ENCODE peak calls at places on chromosomes 6 and 20, in five cellular contexts. Q, K, P, O and V are unnamed samples. For H3K36me3 and H3K27me3, the result is how much of the 10 kb centered on the place peaks cover.

GRCh38 chr6:163367388-163368183 is 46.9 kb upstream of the QKI start:
- DNase-seq in K (no peak), P (no peak), O (no peak), Q (no peak), V (no peak)

GRCh38 chr6:74282143-74282689 is 586.2 kb downstream of the CD109 start:
- DNase-seq in O (no peak), K (no peak), P (no peak), Q (no peak), V (no peak)

GRCh38 chr20:38113401-38114325 is 51.4 kb downstream of the TGM2 start:
- DNase-seq in Q (peak), P (no peak), O (peak), K (no peak), V (no peak)

GRCh38 chr20:47973519-47974233 is 188.4 kb upstream of the SULF2 start:
- DNase-seq in P (no peak), Q (no peak), K (no peak), O (peak), V (no peak)

GRCh38 chr20:64217539-64217938 is 38.0 kb upstream of the PCMTD2 start:
- DNase-seq in P (no peak), O (no peak), K (no peak), Q (no peak), V (no peak)

GRCh38 chr6:12280458-12280857 is 9.7 kb upstream of the EDN1 start:
- DNase-seq in K (no peak), P (no peak), O (peak), Q (no peak), V (no peak)

GRCh38 chr20:906703-907102 is 9.4 kb downstream of the ANGPT4 start:
- DNase-seq in K (no peak), P (no peak), O (no peak), Q (no peak), V (no peak)

GRCh38 chr20:62688855-62689460 is 19.7 kb upstream of the NTSR1 start:
- DNase-seq in O (peak), P (no peak), Q (peak), K (no peak), V (no peak)

GRCh38 chr20:8144282-8145245 is 12.5 kb downstream of the PLCB1 start:
- DNase-seq in K (no peak), P (no peak), O (peak), Q (no peak), V (no peak)

GRCh38 chr6:115910147-115910546 is 150.5 kb downstream of the FRK start:
- DNase-seq in P (no peak), Q (no peak), K (no peak), O (no peak), V (no peak)
- H3K36me3 ChIP-seq in P (under half), Q (under half), K (under half), O (under half), V (under half)

DNA sequence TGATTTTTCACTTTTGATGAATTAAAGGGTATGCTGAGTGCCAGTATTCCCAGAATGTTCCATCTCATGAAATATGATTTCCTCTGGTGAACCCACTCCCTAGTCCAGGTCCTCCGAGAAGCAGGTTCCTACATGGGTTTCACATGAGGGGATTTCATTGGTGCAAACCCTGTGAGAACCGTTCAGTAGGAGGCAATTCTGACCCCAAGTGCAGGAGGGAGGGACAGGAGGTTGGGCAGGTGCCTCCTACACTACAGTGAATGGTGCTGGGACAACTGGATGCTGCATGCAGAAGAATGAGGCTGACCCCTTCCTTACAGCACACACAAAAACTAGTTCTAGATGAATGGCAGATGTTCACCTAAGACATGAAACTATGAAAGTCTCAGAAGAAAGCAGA is 5.1 kb upstream of the ULBP2 start:
- DNase-seq in K (no peak), Q (no peak), P (no peak), O (no peak), V (no peak)
- H3K27me3 ChIP-seq in K (half or more), Q (half or more), P (half or more), O (under half), V (half or more)

GRCh38 chr6:24788031-24788665 is 10.6 kb downstream of the ARMH2 start:
- DNase-seq in O (peak), K (no peak), P (no peak), Q (no peak), V (no peak)
- H3K36me3 ChIP-seq in O (under half), K (under half), P (under half), Q (under half), V (under half)

DNA sequence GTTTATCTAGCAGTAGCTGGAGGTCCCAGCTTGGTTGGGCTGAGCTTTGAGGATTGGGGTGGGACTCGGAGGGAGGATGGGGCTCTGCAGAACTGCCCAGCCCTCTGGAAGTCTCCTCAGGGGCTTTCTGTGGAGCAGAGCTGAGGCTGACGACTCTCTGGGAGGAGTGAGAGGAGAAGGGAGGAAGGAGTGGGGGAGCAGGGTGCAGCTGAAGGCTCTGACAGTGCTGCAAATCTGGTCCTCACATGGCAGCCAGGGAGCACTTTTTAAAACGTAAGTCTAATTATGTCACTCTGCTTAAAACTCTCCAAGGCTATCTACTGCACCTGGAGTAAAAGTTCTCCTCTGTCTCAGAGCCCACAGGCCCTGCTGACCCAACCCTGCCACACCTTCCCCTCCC is 32.4 kb downstream of the GRM4 start:
- DNase-seq in Q (no peak), O (no peak), K (no peak), P (no peak), V (no peak)
- H3K27me3 ChIP-seq in Q (under half), O (under half), K (under half), P (under half), V (under half)

DNA sequence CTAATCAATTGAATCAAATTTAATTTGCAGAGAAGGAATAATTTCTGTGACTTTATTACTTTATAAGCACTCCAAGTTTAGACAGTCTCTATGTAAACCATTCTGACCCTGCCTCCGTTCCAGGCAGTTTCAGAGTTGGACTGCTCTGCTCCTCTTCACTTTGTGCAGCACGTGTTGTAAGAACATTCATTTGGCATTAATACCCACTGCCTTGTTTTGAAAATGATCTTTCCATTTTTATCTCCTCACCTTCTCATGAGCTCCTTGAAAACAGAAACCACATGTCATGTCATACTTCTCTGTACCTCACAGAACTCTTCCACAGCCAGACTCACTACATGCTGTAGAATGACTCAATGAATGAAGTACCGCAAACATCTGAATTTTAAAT is 25.5 kb downstream of the SLC22A1 start:
- DNase-seq in O (no peak), P (no peak), K (no peak), Q (no peak), V (no peak)
- H3K36me3 ChIP-seq in O (under half), P (under half), K (under half), Q (under half), V (under half)

GRCh38 chr6:30452736-30453507 is 36.4 kb upstream of the HLA-E start:
- DNase-seq in O (no peak), Q (no peak), P (no peak), K (no peak), V (no peak)

GRCh38 chr6:30447237-30447636 is 42.1 kb upstream of the HLA-E start:
- DNase-seq in P (no peak), Q (peak), O (peak), K (no peak), V (no peak)

GRCh38 chr6:30450548-30450907 is 38.8 kb upstream of the HLA-E start:
- DNase-seq in K (peak), O (no peak), Q (no peak), P (no peak), V (no peak)

GRCh38 chr6:30446259-30446658 is 43.0 kb upstream of the HLA-E start:
- DNase-seq in P (no peak), Q (no peak), O (no peak), K (no peak), V (no peak)

DNA sequence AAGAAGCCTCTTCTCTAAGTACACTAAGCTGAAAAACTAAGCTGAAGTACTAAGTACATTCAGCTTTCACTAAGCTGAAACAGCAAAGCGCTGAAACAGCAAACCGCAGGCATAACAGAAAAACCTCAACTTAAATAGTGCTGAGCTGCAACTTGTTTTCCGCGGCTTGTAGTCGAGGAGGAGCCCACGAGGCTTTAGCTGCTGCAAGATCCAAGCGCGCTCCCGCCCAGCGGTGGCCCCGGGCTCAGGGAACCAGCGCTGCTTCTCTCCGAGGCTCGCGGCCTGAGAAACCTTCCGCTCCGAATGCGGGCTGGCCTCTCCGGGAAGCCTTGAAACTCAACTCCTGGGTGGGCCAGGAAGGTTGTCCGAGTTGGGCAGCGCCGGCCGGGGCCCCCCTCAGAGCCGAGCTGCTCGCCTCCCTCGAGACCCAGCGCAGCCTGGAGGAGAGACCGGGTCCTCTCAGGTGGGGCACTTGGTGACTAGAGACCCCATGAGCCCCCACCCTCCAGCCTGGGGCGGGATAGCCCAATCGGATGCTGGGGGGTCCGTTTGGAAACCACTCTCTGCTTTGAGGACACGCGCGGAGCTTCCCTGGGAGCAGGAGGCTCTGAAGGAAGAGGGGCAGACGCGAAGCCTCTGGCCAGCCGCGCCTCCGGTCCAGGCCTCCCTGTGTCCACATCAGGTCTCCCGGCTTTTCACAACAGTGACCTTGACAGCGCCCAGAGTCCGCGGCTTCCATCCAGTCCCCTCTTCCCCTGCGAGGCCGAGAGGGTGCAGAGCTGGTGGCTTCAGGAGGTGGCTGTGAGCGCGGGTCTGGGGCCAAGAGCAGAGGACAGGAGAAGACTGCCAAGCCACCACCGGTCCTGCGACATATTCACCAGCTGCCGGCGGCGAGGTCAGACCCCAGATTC is 38.1 kb upstream of the HLA-E start:
- DNase-seq in P (peak), Q (no peak), O (peak), K (peak), V (peak)
- H3K27me3 ChIP-seq in P (under half), Q (half or more), O (half or more), K (under half), V (half or more)